ENCODE peak calls at places on chromosome 13, in four cellular contexts. One of them, this sample, is unnamed.
A peak's percentile ranks its signal among the peaks of the same experiment; 100 is the strongest.

GRCh38 chr13:72585254-72585653 is 142.2 kb downstream of the MZT1 start:
- DNase-seq in uterus: no peak
- DNase-seq in ovary: no peak
- DNase-seq in C1 segment of cervical spinal cord: no peak
- DNase-seq in this sample: no peak

GRCh38 chr13:24842533-24843278 is 78.7 kb downstream of the RNF17 start:
- DNase-seq in uterus: no peak
- DNase-seq in ovary: no peak
- DNase-seq in C1 segment of cervical spinal cord: no peak
- DNase-seq in this sample: no peak

GRCh38 chr13:106415427-106415826 is 120.0 kb downstream of the EFNB2 start:
- DNase-seq in uterus: no peak
- DNase-seq in ovary: no peak
- DNase-seq in C1 segment of cervical spinal cord: no peak
- DNase-seq in this sample: no peak

GRCh38 chr13:32650705-32651311 is 64.6 kb downstream of the PDS5B start:
- DNase-seq in uterus: peak; percentile 45
- DNase-seq in ovary: peak; percentile 18
- DNase-seq in C1 segment of cervical spinal cord: peak; percentile 16
- DNase-seq in this sample: no peak

GRCh38 chr13:99119686-99120085 is 81.0 kb upstream of the UBAC2 start:
- DNase-seq in uterus: no peak
- DNase-seq in ovary: no peak
- DNase-seq in C1 segment of cervical spinal cord: no peak
- DNase-seq in this sample: no peak

GRCh38 chr13:22169473-22169872 is 498.6 kb downstream of the FGF9 start:
- DNase-seq in uterus: no peak
- DNase-seq in ovary: no peak
- DNase-seq in C1 segment of cervical spinal cord: no peak
- DNase-seq in this sample: no peak

GRCh38 chr13:107069107-107069776 is 501.3 kb upstream of the ARGLU1 start:
- DNase-seq in uterus: no peak
- DNase-seq in ovary: no peak
- DNase-seq in C1 segment of cervical spinal cord: no peak
- DNase-seq in this sample: no peak

GRCh38 chr13:50255639-50256038 is 240.4 kb downstream of the KCNRG start:
- DNase-seq in uterus: no peak
- DNase-seq in ovary: no peak
- DNase-seq in C1 segment of cervical spinal cord: no peak
- DNase-seq in this sample: no peak

GRCh38 chr13:78022164-78022877 is 103.7 kb upstream of the EDNRB start:
- DNase-seq in uterus: no peak
- DNase-seq in ovary: no peak
- DNase-seq in C1 segment of cervical spinal cord: no peak
- DNase-seq in this sample: no peak

GRCh38 chr13:100588350-100589177 is at the start of gene GGACT:
- DNase-seq in uterus: peak; percentile 46
- DNase-seq in ovary: peak; percentile 64
- DNase-seq in C1 segment of cervical spinal cord: peak; percentile 68
- DNase-seq in this sample: peak; percentile 69

GRCh38 chr13:67726979-67727378 is 496.8 kb upstream of the PCDH9 start:
- DNase-seq in uterus: no peak
- DNase-seq in ovary: no peak
- DNase-seq in C1 segment of cervical spinal cord: no peak
- DNase-seq in this sample: no peak

GRCh38 chr13:30907167-30907761 is 1.2 kb downstream of the MEDAG start:
- DNase-seq in uterus: no peak
- DNase-seq in ovary: no peak
- DNase-seq in C1 segment of cervical spinal cord: no peak
- DNase-seq in this sample: no peak

GRCh38 chr13:108267338-108267737 is 2.2 kb upstream of the TNFSF13B start:
- DNase-seq in uterus: no peak
- DNase-seq in ovary: no peak
- DNase-seq in C1 segment of cervical spinal cord: no peak
- DNase-seq in this sample: no peak

GRCh38 chr13:27038323-27038722 is 133.3 kb downstream of the USP12 start:
- DNase-seq in uterus: no peak
- DNase-seq in ovary: no peak
- DNase-seq in C1 segment of cervical spinal cord: no peak
- DNase-seq in this sample: no peak

GRCh38 chr13:109904218-109904617 is 117.8 kb upstream of the IRS2 start:
- DNase-seq in uterus: no peak
- DNase-seq in ovary: no peak
- DNase-seq in C1 segment of cervical spinal cord: no peak
- DNase-seq in this sample: no peak

GRCh38 chr13:107466326-107466725 is 749.0 kb downstream of the LIG4 start:
- DNase-seq in uterus: no peak
- DNase-seq in ovary: no peak
- DNase-seq in C1 segment of cervical spinal cord: no peak
- DNase-seq in this sample: no peak

GRCh38 chr13:30154931-30155330 is 152.4 kb downstream of the KATNAL1 start:
- DNase-seq in uterus: no peak
- DNase-seq in ovary: no peak
- DNase-seq in C1 segment of cervical spinal cord: no peak
- DNase-seq in this sample: no peak

GRCh38 chr13:99926014-99926731 is 45.4 kb downstream of the ZIC5 start:
- DNase-seq in uterus: no peak
- DNase-seq in ovary: no peak
- DNase-seq in C1 segment of cervical spinal cord: no peak
- DNase-seq in this sample: no peak

GRCh38 chr13:37149380-37149779 is 43.9 kb upstream of the CSNK1A1L start:
- DNase-seq in uterus: no peak
- DNase-seq in ovary: no peak
- DNase-seq in C1 segment of cervical spinal cord: no peak
- DNase-seq in this sample: no peak

GRCh38 chr13:29465741-29466293 is 129.7 kb downstream of the SLC7A1 start:
- DNase-seq in uterus: peak; percentile 50
- DNase-seq in ovary: peak; percentile 45
- DNase-seq in C1 segment of cervical spinal cord: no peak
- DNase-seq in this sample: peak; percentile 64

GRCh38 chr13:88103824-88104223 is 432.7 kb downstream of the SLITRK5 start:
- DNase-seq in uterus: no peak
- DNase-seq in ovary: no peak
- DNase-seq in C1 segment of cervical spinal cord: no peak
- DNase-seq in this sample: no peak

GRCh38 chr13:43269037-43269476 is 245.7 kb downstream of the DNAJC15 start:
- DNase-seq in uterus: peak; percentile 60
- DNase-seq in ovary: peak; percentile 44
- DNase-seq in C1 segment of cervical spinal cord: no peak
- DNase-seq in this sample: no peak

GRCh38 chr13:28473044-28473443 is 21.9 kb downstream of the FLT1 start:
- DNase-seq in uterus: no peak
- DNase-seq in ovary: no peak
- DNase-seq in C1 segment of cervical spinal cord: no peak
- DNase-seq in this sample: no peak

GRCh38 chr13:109419896-109420295 is 366.5 kb downstream of the IRS2 start:
- DNase-seq in uterus: no peak
- DNase-seq in ovary: no peak
- DNase-seq in C1 segment of cervical spinal cord: no peak
- DNase-seq in this sample: no peak

GRCh38 chr13:21541271-21541670 is 62.7 kb downstream of the MICU2 start:
- DNase-seq in uterus: no peak
- DNase-seq in ovary: no peak
- DNase-seq in C1 segment of cervical spinal cord: no peak
- DNase-seq in this sample: no peak

GRCh38 chr13:112642061-112642460 is 47.8 kb upstream of the ATP11A start:
- DNase-seq in uterus: no peak
- DNase-seq in ovary: no peak
- DNase-seq in C1 segment of cervical spinal cord: no peak
- DNase-seq in this sample: no peak

GRCh38 chr13:26442541-26442940 is 114.9 kb upstream of the WASF3 start:
- DNase-seq in uterus: no peak
- DNase-seq in ovary: no peak
- DNase-seq in C1 segment of cervical spinal cord: no peak
- DNase-seq in this sample: no peak

GRCh38 chr13:98648676-98649075 is 71.8 kb upstream of the STK24 start:
- DNase-seq in uterus: no peak
- DNase-seq in ovary: no peak
- DNase-seq in C1 segment of cervical spinal cord: no peak
- DNase-seq in this sample: no peak

GRCh38 chr13:30341815-30342570 is 34.6 kb upstream of the KATNAL1 start:
- DNase-seq in uterus: peak; percentile 86
- DNase-seq in ovary: peak; percentile 82
- DNase-seq in C1 segment of cervical spinal cord: peak; percentile 20
- DNase-seq in this sample: peak; percentile 62

GRCh38 chr13:45749026-45749759 is 47.1 kb downstream of the CBY2 start:
- DNase-seq in uterus: no peak
- DNase-seq in ovary: no peak
- DNase-seq in C1 segment of cervical spinal cord: no peak
- DNase-seq in this sample: no peak

GRCh38 chr13:48939728-48940127 is 36.0 kb upstream of the FNDC3A start:
- DNase-seq in uterus: no peak
- DNase-seq in ovary: no peak
- DNase-seq in C1 segment of cervical spinal cord: no peak
- DNase-seq in this sample: no peak

GRCh38 chr13:67443901-67444300 is 213.8 kb upstream of the PCDH9 start:
- DNase-seq in uterus: no peak
- DNase-seq in ovary: no peak
- DNase-seq in C1 segment of cervical spinal cord: no peak
- DNase-seq in this sample: no peak

GRCh38 chr13:32265726-32266125 is 49.4 kb downstream of the ZAR1L start:
- DNase-seq in uterus: no peak
- DNase-seq in ovary: no peak
- DNase-seq in C1 segment of cervical spinal cord: no peak
- DNase-seq in this sample: no peak

GRCh38 chr13:111965466-111966214 is 101.3 kb upstream of the SOX1 start:
- DNase-seq in uterus: no peak
- DNase-seq in ovary: no peak
- DNase-seq in C1 segment of cervical spinal cord: no peak
- DNase-seq in this sample: no peak

GRCh38 chr13:59906413-59907027 is 257.2 kb downstream of the DIAPH3 start:
- DNase-seq in uterus: no peak
- DNase-seq in ovary: no peak
- DNase-seq in C1 segment of cervical spinal cord: no peak
- DNase-seq in this sample: no peak

GRCh38 chr13:109135018-109135417 is 505.6 kb downstream of the MYO16 start:
- DNase-seq in uterus: no peak
- DNase-seq in ovary: no peak
- DNase-seq in C1 segment of cervical spinal cord: no peak
- DNase-seq in this sample: no peak

GRCh38 chr13:27455331-27455855 is 5.0 kb upstream of the MTIF3 start:
- DNase-seq in uterus: no peak
- DNase-seq in ovary: no peak
- DNase-seq in C1 segment of cervical spinal cord: no peak
- DNase-seq in this sample: no peak

GRCh38 chr13:30371649-30372265 is 50.5 kb upstream of the UBE2L5 start:
- DNase-seq in uterus: no peak
- DNase-seq in ovary: no peak
- DNase-seq in C1 segment of cervical spinal cord: no peak
- DNase-seq in this sample: peak; percentile 16

GRCh38 chr13:24640752-24641151 is 39.5 kb upstream of the ATP12A start:
- DNase-seq in uterus: no peak
- DNase-seq in ovary: no peak
- DNase-seq in C1 segment of cervical spinal cord: no peak
- DNase-seq in this sample: no peak

This sample was measured in pancreas.